ENCODE peak calls at places on chromosomes 3 and 15, in eight cellular contexts. U is iPS-NIHi11; G is fibroblast of mammary gland; E is lung; P is COR-L47; I is activated naive CD4-positive, alpha-beta T cell treated with anti-CD3 and anti-CD28 coated beads, Interleukin-2, amount 10 ng/mL, durations not matched to agents 7 days and 5 days; Q is stimulated activated CD4-positive, alpha-beta T cell treated with anti-CD3 and anti-CD28 coated beads, Interleukin-2, amount 100 ng/mL, for 48 hours; R is psoas muscle. T is an unnamed sample.

GRCh38 chr3:127730666-127731294 is 58.0 kb downstream of the ABTB1 start:
- DNase-seq in U (no peak), G (no peak), E (no peak), P (no peak), I (no peak), Q (no peak), R (no peak), T (no peak)

GRCh38 chr3:46695177-46695961 is 1.9 kb upstream of the ALS2CL start:
- DNase-seq in U (peak; percentile 73), G (peak; percentile 25), E (peak; percentile 67), P (no peak), I (peak; percentile 71), Q (peak; percentile 33), R (peak; percentile 60), T (peak; percentile 20)

GRCh38 chr3:44013967-44014366 is 227.7 kb upstream of the TOPAZ1 start:
- DNase-seq in U (no peak), G (no peak), E (no peak), P (no peak), I (no peak), Q (no peak), R (no peak), T (no peak)

GRCh38 chr3:144114767-144115166 is 143.1 kb downstream of the DIPK2A start:
- DNase-seq in U (no peak), G (peak; percentile 4), E (no peak), P (no peak), I (no peak), Q (no peak), R (no peak), T (no peak)

GRCh38 chr15:31465083-31465955 is 138.7 kb downstream of the KLF13 start:
- DNase-seq in U (no peak), G (no peak), E (no peak), P (no peak), I (peak; percentile 17), Q (no peak), R (no peak), T (no peak)

GRCh38 chr15:58548308-58549012 is 116.7 kb downstream of the LIPC start:
- DNase-seq in U (no peak), G (no peak), E (no peak), P (no peak), I (no peak), Q (no peak), R (no peak), T (no peak)

GRCh38 chr15:22883196-22883595 is 44.7 kb downstream of the NIPA2 start:
- DNase-seq in U (no peak), G (no peak), E (no peak), P (no peak), I (no peak), Q (no peak), R (no peak), T (no peak)

GRCh38 chr15:74824976-74825375 is 1.5 kb upstream of the CPLX3 start:
- DNase-seq in U (no peak), G (no peak), E (no peak), P (no peak), I (no peak), Q (no peak), R (no peak), T (no peak)

GRCh38 chr3:71112576-71112975 is 471.0 kb downstream of the FOXP1 start:
- DNase-seq in U (no peak), G (no peak), E (no peak), P (no peak), I (no peak), Q (no peak), R (no peak), T (no peak)

GRCh38 chr3:108662141-108662738 is 72.7 kb downstream of the DZIP3 start:
- DNase-seq in U (peak; percentile 71), G (peak; percentile 83), E (peak; percentile 33), P (peak; percentile 82), I (peak; percentile 63), Q (peak; percentile 33), R (no peak), T (no peak)

GRCh38 chr3:37741644-37742043 is 120.0 kb upstream of the CTDSPL start:
- DNase-seq in U (peak; percentile 18), G (peak; percentile 32), E (peak; percentile 68), P (peak; percentile 38), I (no peak), Q (no peak), R (peak; percentile 49), T (no peak)

GRCh38 chr3:54783611-54784010 is 144.2 kb downstream of the LRTM1 start:
- DNase-seq in U (no peak), G (no peak), E (no peak), P (no peak), I (no peak), Q (no peak), R (no peak), T (no peak)

GRCh38 chr3:58308728-58309127 is 2.4 kb downstream of the HTD2 start:
- DNase-seq in U (no peak), G (peak; percentile 33), E (no peak), P (no peak), I (no peak), Q (no peak), R (no peak), T (no peak)

T was measured in progenitor cell of endocrine pancreas.